ENCODE peak calls at places on chromosomes 1 and 21, in six cellular contexts. H, D, E, N, C and M are unnamed samples.

GRCh38 chr1:202834771-202835547 is 24.2 kb downstream of the PCAT6 start:
- DNase-seq in H (no peak), C (no peak), N (no peak), E (no peak), D (no peak), M (no peak)

GRCh38 chr1:74517599-74518051 is 5.2 kb upstream of the LRRC53 start:
- DNase-seq in N (no peak), E (no peak), C (no peak), D (no peak), H (no peak), M (no peak)

GRCh38 chr1:226631229-226632000 is 82.9 kb downstream of the STUM start:
- DNase-seq in H (peak), E (no peak), D (no peak), C (no peak), N (no peak), M (no peak)

GRCh38 chr1:1171551-1172340 is 1.9 kb upstream of the TTLL10 start:
- DNase-seq in D (no peak), N (no peak), H (no peak), E (no peak), C (peak), M (peak)

GRCh38 chr1:12174789-12175455 is 8.1 kb downstream of the TNFRSF1B start:
- DNase-seq in N (no peak), E (peak), D (no peak), H (peak), C (no peak), M (peak)

GRCh38 chr1:94335950-94336349 is 82.2 kb upstream of the ABCD3 start:
- DNase-seq in E (peak), C (peak), H (no peak), D (no peak), N (peak), M (peak)

GRCh38 chr1:223401873-223402789 is 8.9 kb downstream of the CCDC185 start:
- DNase-seq in N (peak), H (no peak), E (no peak), D (no peak), C (no peak), M (no peak)

GRCh38 chr1:85596531-85596930 is 16.0 kb downstream of the CCN1 start:
- DNase-seq in N (no peak), H (no peak), D (no peak), C (no peak), E (no peak), M (no peak)

GRCh38 chr1:27981146-27981545 is 21.4 kb downstream of the XKR8 start:
- DNase-seq in D (no peak), H (no peak), E (no peak), C (no peak), N (no peak), M (no peak)

GRCh38 chr1:59316497-59317128 is 19.7 kb downstream of the FGGY start:
- DNase-seq in D (no peak), H (no peak), C (no peak), N (peak), E (no peak), M (no peak)

GRCh38 chr21:36381841-36382589 is 3.2 kb upstream of the CHAF1B start:
- DNase-seq in E (no peak), D (no peak), C (no peak), H (no peak), N (no peak), M (no peak)

GRCh38 chr21:42593007-42593814 is 60.2 kb upstream of the PDE9A start:
- DNase-seq in D (peak), C (peak), N (no peak), H (peak), E (peak), M (peak)

GRCh38 chr1:90614872-90615271 is 102.2 kb downstream of the BARHL2 start:
- DNase-seq in H (no peak), C (no peak), N (no peak), E (no peak), D (no peak), M (no peak)

GRCh38 chr1:95118019-95118499 is 904 bp downstream of the TLCD4 start:
- DNase-seq in E (peak), N (no peak), D (no peak), H (peak), C (peak), M (no peak)

GRCh38 chr1:196608401-196609113 is at the start of gene KCNT2:
- DNase-seq in N (no peak), D (no peak), E (peak), H (peak), C (no peak), M (peak)

GRCh38 chr1:234839663-234840062 is 229.7 kb upstream of the IRF2BP2 start:
- DNase-seq in C (peak), N (no peak), E (no peak), D (no peak), H (no peak), M (no peak)

GRCh38 chr21:15752763-15753407 is 23.1 kb downstream of the USP25 start:
- DNase-seq in N (no peak), H (no peak), E (no peak), C (no peak), D (no peak), M (no peak)

GRCh38 chr1:154338875-154339274 is 13.6 kb downstream of the ATP8B2 start:
- DNase-seq in N (no peak), E (no peak), C (no peak), D (no peak), H (no peak), M (no peak)

GRCh38 chr1:218589487-218589886 is 244.4 kb downstream of the TGFB2 start:
- DNase-seq in C (no peak), D (no peak), N (no peak), H (no peak), E (no peak), M (no peak)

GRCh38 chr21:36753556-36753955 is 54.6 kb downstream of the SIM2 start:
- DNase-seq in C (no peak), N (no peak), E (no peak), H (no peak), D (no peak), M (no peak)

DNA sequence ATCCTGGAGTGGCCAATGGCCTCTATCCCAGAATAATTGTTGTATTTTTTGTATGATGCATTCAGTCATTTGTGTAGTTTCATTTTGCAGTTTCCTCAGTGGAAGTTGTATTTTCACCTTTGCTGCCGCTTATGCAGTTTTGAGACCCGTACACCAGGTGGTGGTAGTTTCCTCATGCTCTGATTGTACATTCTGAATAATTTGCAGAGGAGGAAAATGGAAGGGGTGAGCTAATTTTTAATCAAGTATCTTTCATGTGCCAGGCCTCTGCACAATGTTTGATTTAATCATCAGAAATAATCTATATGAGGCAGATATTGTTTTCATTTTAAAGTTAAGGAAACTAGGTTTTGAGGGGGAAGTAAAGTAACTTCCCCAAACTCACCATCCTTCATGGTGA is 29.5 kb downstream of the HLX start:
- DNase-seq in D (no peak), H (no peak), N (no peak), C (no peak), E (no peak), M (no peak)
- TF ChIP-seq CTCF in D (no peak), H (peak), N (peak), C (peak), E (peak), M (peak)

DNA sequence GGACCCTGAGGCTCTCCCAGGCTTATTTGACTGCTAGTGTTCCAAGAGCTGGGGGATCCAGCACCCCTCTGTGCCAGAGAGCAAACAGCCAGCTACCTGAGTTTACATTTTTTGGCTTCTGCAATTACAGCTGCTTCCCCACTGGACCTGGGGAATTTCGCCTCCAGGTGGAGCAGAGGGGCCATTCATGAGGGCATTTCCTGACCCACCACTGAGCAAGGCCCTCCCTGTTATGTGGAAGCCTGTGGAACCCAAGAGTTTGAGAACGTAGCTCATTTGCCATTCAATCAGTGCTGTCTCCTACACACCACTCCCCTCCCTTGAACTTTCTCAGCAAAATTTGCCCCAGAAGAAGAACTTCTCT is 42.7 kb upstream of the TMEM51 start:
- DNase-seq in E (no peak), N (no peak), H (no peak), C (no peak), D (no peak), M (peak)
- TF ChIP-seq CTCF in E (no peak), N (no peak), H (no peak), C (no peak), D (no peak), M (no peak)

DNA sequence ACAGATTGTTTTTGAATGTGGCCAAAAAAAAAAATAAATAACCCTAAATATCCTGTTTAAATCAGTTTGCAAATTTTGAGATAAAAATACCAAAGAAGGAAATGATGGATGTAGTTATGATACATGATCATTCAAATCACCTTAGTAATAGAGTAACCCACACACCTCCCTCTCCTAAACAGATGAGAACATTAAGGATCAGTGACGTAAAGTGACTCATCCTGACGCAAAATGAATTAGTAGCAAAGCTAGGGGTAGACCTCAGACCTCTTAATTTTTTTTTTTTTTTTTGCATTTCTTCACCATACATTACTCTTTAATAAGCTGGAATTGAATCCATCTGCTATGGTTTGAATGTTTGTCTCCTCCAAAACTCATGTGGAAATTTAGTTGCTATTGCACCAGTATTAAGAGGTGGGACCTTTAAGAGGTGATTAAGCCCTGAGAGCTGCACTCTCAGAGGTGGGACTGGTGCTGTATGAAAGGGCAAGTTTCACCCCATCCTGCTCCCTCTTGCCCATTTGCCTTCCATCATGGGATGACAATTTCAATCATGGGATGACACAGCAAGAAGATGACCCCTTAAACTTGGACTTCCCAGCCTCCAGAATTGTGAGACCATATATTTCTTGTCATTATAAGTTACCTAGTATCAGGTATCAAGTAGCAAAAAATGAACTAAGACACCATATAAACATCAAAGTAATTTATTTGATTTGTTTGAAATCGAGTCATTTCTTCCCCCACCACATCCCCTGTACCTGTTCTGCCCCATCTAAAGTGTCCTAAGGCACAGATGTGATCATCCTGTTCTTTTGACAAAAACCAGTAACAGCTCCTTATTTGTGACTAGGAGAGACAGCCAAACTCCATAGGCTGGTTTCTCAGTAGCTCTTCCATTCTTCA is 114.6 kb upstream of the DUSP10 start:
- DNase-seq in D (no peak), C (no peak), E (no peak), N (no peak), H (no peak), M (no peak)
- TF ChIP-seq CTCF in D (no peak), C (no peak), E (peak), N (no peak), H (no peak), M (peak)

GRCh38 chr1:153190373-153190772 is 12.9 kb upstream of the LELP1 start:
- DNase-seq in N (no peak), E (no peak), C (no peak), H (no peak), D (no peak), M (no peak)
- TF ChIP-seq CTCF in N (no peak), E (no peak), C (peak), H (no peak), D (no peak), M (peak)